ENCODE peak calls at places on chromosomes 13 and 19, in five cellular contexts. N is fibroblast of lung; J is cardiac fibroblast; E is naive thymus-derived CD4-positive, alpha-beta T cell; I is AG09309. B is an unnamed sample.

GRCh38 chr19:10565028-10565566 is 713 bp downstream of the KRI1 start:
- DNase-seq in N (peak; percentile 20), J (peak; percentile 43), E (no peak), I (no peak), B (no peak)

GRCh38 chr13:92896842-92897241 is 329.8 kb upstream of the GPC6 start:
- DNase-seq in J (peak; percentile 57), E (no peak), N (peak; percentile 40), I (no peak), B (peak; percentile 45)

GRCh38 chr19:2770055-2771013 is 12.7 kb downstream of the SGTA start:
- DNase-seq in N (peak; percentile 29), E (no peak), I (no peak), J (peak; percentile 75), B (no peak)

GRCh38 chr13:42478531-42479156 is 95.3 kb upstream of the TNFSF11 start:
- DNase-seq in N (no peak), E (no peak), J (peak; percentile 39), I (no peak), B (peak; percentile 44)

GRCh38 chr19:8445488-8446001 is 770 bp downstream of the HNRNPM start:
- DNase-seq in N (peak; percentile 43), E (peak; percentile 10), J (peak; percentile 45), I (no peak), B (peak; percentile 25)

GRCh38 chr19:4390862-4391693 is 9.3 kb downstream of the SH3GL1 start:
- DNase-seq in J (peak; percentile 18), E (no peak), I (no peak), N (peak; percentile 32), B (peak; percentile 58)

GRCh38 chr13:111539791-111540446 is 219.5 kb downstream of the TEX29 start:
- DNase-seq in J (no peak), N (no peak), I (no peak), E (no peak), B (no peak)

GRCh38 chr19:8973501-8974091 is 36.6 kb downstream of the MUC16 start:
- DNase-seq in E (no peak), N (peak; percentile 10), I (no peak), J (no peak), B (peak; percentile 2)

GRCh38 chr19:19651076-19651475 is 7.6 kb upstream of the GMIP start:
- DNase-seq in J (no peak), N (no peak), I (no peak), E (no peak), B (no peak)

GRCh38 chr19:13099073-13099999 is 3.3 kb downstream of the LYL1 start:
- DNase-seq in N (no peak), I (no peak), E (peak; percentile 73), J (peak; percentile 62), B (peak; percentile 62)

GRCh38 chr19:44587863-44588752 is 25.3 kb upstream of the IGSF23 start:
- DNase-seq in E (no peak), I (peak; percentile 90), N (peak; percentile 95), J (peak; percentile 85), B (peak; percentile 93)

DNA sequence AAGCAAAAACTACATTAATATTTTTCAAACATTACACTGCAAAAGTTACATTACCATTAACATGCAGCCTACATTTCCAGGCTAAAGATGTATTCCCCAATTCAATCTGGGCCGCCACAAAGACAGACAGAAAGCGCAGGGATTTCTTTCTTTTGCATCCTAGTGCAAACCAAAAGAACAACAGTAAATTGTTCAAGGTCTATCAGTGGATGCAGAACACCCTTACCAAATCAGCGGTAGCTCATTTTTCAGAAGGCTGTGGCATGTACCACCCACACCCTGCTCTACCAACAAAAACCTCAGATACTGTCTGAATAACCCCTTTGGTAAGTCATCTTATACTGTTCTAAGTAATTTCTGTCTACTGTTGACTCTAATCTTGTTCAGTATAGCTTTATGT is 3.6 kb downstream of the TPT1 start:
- DNase-seq in N (no peak), I (no peak), E (no peak), J (no peak), B (no peak)
- H3K4me3 ChIP-seq in N (peak overlapping the region; percentile 71), I (no peak overlapping the region), E (no peak overlapping the region), J (no peak overlapping the region), B (no peak overlapping the region)

DNA sequence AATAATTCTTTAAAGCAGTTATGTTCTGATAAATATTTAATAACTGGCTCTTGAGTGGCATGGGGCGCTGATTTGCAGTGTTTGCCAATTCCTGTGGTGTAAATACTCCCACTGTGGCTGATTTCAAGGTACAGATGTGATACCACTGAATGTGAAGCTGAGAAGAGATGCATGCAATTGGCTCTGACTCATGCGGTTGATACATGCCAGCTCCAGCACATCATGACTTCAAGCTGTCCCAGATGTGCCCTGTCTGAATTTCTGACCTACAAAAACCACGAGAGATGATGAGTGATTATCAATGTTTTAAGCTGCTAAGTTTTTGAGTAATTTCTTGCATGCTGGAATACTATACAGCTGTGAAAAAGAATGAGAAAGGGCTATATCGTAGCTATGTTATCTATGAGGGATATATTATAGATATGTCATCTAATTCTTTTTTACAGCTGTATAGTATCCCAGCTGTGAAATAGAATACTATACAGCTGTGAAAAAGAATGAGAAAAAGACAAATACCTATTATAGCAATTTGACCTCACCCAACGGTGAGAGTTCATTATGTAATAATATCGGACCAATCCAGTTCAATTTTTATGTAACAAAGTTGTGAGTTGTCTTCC is 7.6 kb upstream of the ACSBG2 start:
- DNase-seq in N (no peak), E (no peak), I (no peak), J (no peak), B (peak; percentile 7)
- H3K4me3 ChIP-seq in N (no peak overlapping the region), E (no peak overlapping the region), I (no peak overlapping the region), J (no peak overlapping the region), B (no peak overlapping the region)

DNA sequence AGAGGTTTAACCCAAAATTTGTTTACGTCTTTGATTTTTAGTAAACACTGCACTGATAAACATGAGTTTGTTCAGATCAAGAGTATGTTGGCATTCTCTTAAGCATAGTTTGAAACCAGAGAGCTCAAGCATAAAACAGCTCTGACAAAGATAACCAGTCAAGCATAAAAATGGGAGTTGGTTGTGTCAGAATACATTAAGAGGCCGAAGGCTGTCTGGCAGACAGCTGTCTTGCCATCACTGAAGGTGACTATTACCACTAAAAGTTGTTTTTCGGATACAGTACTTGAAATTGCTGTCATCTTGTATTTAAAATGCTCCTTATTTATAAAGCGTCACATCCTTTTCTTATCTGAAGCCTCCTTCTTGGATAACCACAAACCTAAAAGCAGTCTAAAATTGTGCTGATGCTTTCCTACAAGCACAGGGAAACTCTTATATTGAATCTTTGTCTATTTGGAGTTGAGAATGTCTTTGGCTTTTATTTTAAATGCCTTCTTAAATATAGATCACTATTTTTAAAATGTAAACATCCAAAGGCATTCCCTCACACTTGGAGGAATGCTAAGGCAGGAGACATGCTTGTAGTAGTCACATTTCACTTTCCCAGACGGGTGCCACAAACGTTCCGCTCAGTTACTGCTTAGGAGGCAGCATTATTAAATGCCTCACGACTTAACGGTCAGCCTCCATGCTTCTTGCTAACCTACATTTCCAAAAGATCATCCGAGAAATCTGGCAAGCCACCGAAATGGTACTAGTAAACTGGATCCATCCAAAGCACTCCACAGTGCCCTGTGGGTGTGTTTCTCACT is 1.6 kb downstream of the SMAD9 start:
- DNase-seq in E (no peak), I (no peak), N (peak; percentile 47), J (peak; percentile 29), B (no peak)
- H3K4me3 ChIP-seq in E (no peak overlapping the region), I (peak overlapping the region; percentile 68), N (peak overlapping the region; percentile 72), J (peak overlapping the region; percentile 69), B (peak overlapping the region; percentile 49)

GRCh38 chr19:5687360-5688198 is 2.5 kb upstream of the RPL36 start:
- DNase-seq in I (no peak), E (no peak), J (no peak), N (no peak), B (no peak)

GRCh38 chr19:5686326-5686646 is 3.8 kb upstream of the RPL36 start:
- DNase-seq in I (no peak), N (no peak), J (no peak), E (no peak), B (no peak)

GRCh38 chr19:5683177-5683886 is 2.5 kb downstream of the HSD11B1L start:
- DNase-seq in N (no peak), I (no peak), J (no peak), E (no peak), B (no peak)

GRCh38 chr19:5684694-5685430 is 4.0 kb downstream of the HSD11B1L start:
- DNase-seq in E (no peak), I (no peak), J (no peak), N (no peak), B (no peak)

DNA sequence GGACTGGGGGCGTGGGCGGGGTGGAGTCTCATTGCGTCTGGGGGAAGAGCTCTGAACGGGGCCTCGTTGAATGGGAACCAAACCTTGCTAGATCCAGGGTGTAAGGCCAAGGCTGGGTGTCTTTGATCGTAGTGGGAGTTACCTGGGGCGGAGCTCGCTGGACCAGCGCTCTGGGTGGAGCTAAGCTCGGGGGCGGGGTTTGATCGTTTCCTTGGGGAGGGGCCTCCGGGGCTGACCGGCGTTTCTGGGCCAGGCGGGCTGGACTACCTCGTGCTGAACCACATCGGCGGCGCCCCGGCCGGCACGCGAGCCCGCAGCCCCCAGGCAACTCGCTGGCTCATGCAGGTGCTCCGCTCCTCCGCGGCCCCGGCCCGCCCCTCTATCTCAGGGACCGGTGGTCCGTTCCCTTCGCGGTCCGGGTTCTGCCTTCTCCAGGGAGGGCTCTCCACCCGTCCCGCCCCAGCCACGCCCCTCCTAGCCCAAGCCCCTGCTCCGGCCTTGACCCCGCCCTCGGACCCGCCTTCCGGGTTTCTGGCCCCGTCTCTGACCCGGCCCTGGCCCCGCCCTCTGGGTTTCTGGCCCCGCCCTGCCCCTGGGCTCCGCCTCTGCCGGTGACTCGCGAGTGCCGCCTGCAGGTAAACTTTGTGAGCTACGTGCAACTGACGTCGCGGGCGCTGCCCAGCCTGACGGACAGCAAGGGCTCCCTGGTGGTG is 3.3 kb upstream of the RPL36 start:
- DNase-seq in I (no peak), E (peak; percentile 77), N (peak; percentile 74), J (peak; percentile 96), B (peak; percentile 77)
- H3K4me3 ChIP-seq in I (peak overlapping the region; percentile 39), E (peak overlapping the region; percentile 58), N (peak overlapping the region; percentile 62), J (peak overlapping the region; percentile 51), B (peak overlapping the region; percentile 64)

GRCh38 chr13:46170268-46170667 is 11.7 kb downstream of the LCP1 start:
- DNase-seq in N (no peak), I (no peak), J (no peak), E (no peak), B (no peak)

GRCh38 chr13:46166221-46166584 is 15.8 kb downstream of the LCP1 start:
- DNase-seq in E (no peak), N (no peak), I (no peak), J (no peak), B (no peak)

GRCh38 chr13:46168818-46169217 is 13.2 kb downstream of the LCP1 start:
- DNase-seq in I (no peak), E (no peak), N (no peak), J (no peak), B (no peak)

GRCh38 chr13:46166947-46167610 is 14.9 kb downstream of the LCP1 start:
- DNase-seq in I (no peak), N (no peak), E (no peak), J (no peak), B (no peak)

DNA sequence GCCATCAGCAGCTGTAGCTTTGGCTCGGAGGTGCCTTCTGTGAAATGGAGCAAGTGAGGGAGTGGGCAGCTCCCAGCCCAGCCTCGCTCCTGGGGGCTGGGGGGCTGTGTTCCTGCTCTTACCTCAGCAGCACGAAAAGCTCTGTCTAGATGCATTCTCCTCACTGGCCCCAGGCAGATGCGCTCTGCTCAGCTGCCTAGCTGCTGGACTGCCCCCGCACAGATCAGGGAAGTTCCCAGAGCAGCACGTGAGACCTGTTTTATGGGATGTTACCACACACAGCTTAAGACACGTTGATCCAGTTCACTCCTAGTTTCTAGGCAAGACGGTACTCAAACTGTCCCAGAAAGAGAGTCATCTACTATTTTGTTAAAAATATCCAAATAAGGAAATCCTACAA is 13.6 kb downstream of the LCP1 start:
- DNase-seq in E (no peak), N (no peak), J (peak; percentile 14), I (no peak), B (no peak)
- H3K4me3 ChIP-seq in E (peak overlapping the region; percentile 15), N (no peak overlapping the region), J (no peak overlapping the region), I (no peak overlapping the region), B (no peak overlapping the region)

GRCh38 chr13:113838711-113839201 is 25.1 kb downstream of the GAS6 start:
- DNase-seq in N (no peak), J (no peak), E (no peak), I (no peak), B (no peak)
- H3K4me3 ChIP-seq in N (peak overlapping the region; percentile 57), J (peak overlapping the region; percentile 42), E (no peak overlapping the region), I (peak overlapping the region; percentile 27), B (peak overlapping the region; percentile 34)